ENCODE peak calls at places on chromosome 10, in five cellular contexts. C is GM18507; G is T47D; A is iris pigment epithelial cell; T is stimulated activated CD4-positive, alpha-beta T cell treated with anti-CD3 and anti-CD28 coated beads, Interleukin-1b, Interleukin-23, amount 100 ng/mL, for 24 hours. S is an unnamed sample.

GRCh38 chr10:109866168-109866994 is 56.9 kb downstream of the XPNPEP1 start:
- DNase-seq in A (peak), T (no peak), C (no peak), G (no peak), S (no peak)

GRCh38 chr10:96585726-96586418 is 940 bp downstream of the TM9SF3 start:
- DNase-seq in C (no peak), A (peak), T (no peak), G (no peak), S (no peak)

GRCh38 chr10:114632869-114633715 is 25.0 kb downstream of the ABLIM1 start:
- DNase-seq in C (no peak), T (no peak), G (no peak), A (peak), S (peak)

GRCh38 chr10:71921319-71922027 is 42.7 kb upstream of the CHST3 start:
- DNase-seq in C (no peak), T (no peak), G (no peak), A (no peak), S (no peak)

GRCh38 chr10:52353960-52354394 is 39.9 kb downstream of the DKK1 start:
- DNase-seq in C (no peak), A (peak), G (no peak), T (no peak), S (no peak)

GRCh38 chr10:3881622-3882021 is 96.6 kb upstream of the KLF6 start:
- DNase-seq in G (peak), A (no peak), C (no peak), T (no peak), S (no peak)

GRCh38 chr10:126253613-126254002 is 134.7 kb downstream of the ADAM12 start:
- DNase-seq in A (no peak), G (no peak), T (no peak), C (no peak), S (no peak)

GRCh38 chr10:58755688-58756087 is 243.0 kb downstream of the BICC1 start:
- DNase-seq in A (peak), C (no peak), T (no peak), G (no peak), S (peak)

GRCh38 chr10:3162533-3162932 is 10.0 kb downstream of the PITRM1 start:
- DNase-seq in G (no peak), C (no peak), T (no peak), A (no peak), S (no peak)

S was measured in epithelial cell of proximal tubule.